ENCODE peak calls at places on chromosome 15, in nine cellular contexts. W is fibroblast of lung, L is GM12864, M is A549, X is mesothelial cell of epicardium, B is endothelial cell, N is cardiac muscle cell, S is uterus, C is GM06990. D is an unnamed sample.

GRCh38 chr15:92500023-92500630 is 106.4 kb downstream of the ST8SIA2 start:
- DNase-seq in N (no peak), M (no peak), L (no peak), S (no peak), B (no peak), C (no peak), X (no peak), W (no peak), D (no peak)

GRCh38 chr15:42137461-42138261 is 18.8 kb downstream of the PLA2G4F start:
- DNase-seq in N (peak), L (no peak), X (no peak), B (peak), W (peak), S (no peak), C (no peak), M (peak), D (no peak)

GRCh38 chr15:92903956-92904831 is 4.1 kb downstream of the CHD2 start:
- DNase-seq in M (peak), N (peak), C (peak), B (peak), X (peak), L (peak), S (peak), W (peak), D (peak)

GRCh38 chr15:62869116-62869515 is 173.4 kb upstream of the TPM1 start:
- DNase-seq in N (no peak), B (no peak), L (no peak), S (no peak), X (no peak), C (no peak), M (no peak), W (no peak), D (no peak)

GRCh38 chr15:101407966-101408775 is 81.3 kb downstream of the PCSK6 start:
- DNase-seq in L (no peak), X (peak), C (no peak), B (no peak), M (no peak), W (no peak), N (no peak), S (no peak), D (no peak)

GRCh38 chr15:95174281-95174680 is 942.9 kb downstream of the MCTP2 start:
- DNase-seq in W (peak), M (no peak), L (no peak), B (no peak), N (no peak), C (no peak), S (peak), X (no peak), D (no peak)

GRCh38 chr15:59174161-59174845 is 32.3 kb upstream of the LDHAL6B start:
- DNase-seq in N (no peak), L (no peak), S (no peak), B (no peak), C (no peak), M (no peak), X (no peak), W (no peak), D (no peak)

GRCh38 chr15:64842099-64842940 is 605 bp downstream of the PLEKHO2 start:
- DNase-seq in N (peak), B (peak), W (no peak), X (no peak), C (no peak), L (no peak), S (no peak), M (peak), D (no peak)

GRCh38 chr15:50925281-50925680 is 16.8 kb downstream of the AP4E1 start:
- DNase-seq in N (no peak), L (no peak), B (no peak), X (no peak), W (no peak), M (no peak), C (no peak), S (no peak), D (no peak)

GRCh38 chr15:62957130-62957529 is 85.4 kb upstream of the TPM1 start:
- DNase-seq in N (no peak), W (no peak), B (no peak), S (no peak), M (no peak), L (no peak), X (no peak), C (no peak), D (no peak)

GRCh38 chr15:73691398-73691797 is 7.2 kb downstream of the CD276 start:
- DNase-seq in L (no peak), S (no peak), C (no peak), W (peak), B (no peak), X (no peak), M (no peak), N (peak), D (no peak)
- TF ChIP-seq CTCF in L (no peak), S (no peak), C (no peak), W (peak), B (no peak), X (no peak), M (no peak), N (peak), D (no peak)

DNA sequence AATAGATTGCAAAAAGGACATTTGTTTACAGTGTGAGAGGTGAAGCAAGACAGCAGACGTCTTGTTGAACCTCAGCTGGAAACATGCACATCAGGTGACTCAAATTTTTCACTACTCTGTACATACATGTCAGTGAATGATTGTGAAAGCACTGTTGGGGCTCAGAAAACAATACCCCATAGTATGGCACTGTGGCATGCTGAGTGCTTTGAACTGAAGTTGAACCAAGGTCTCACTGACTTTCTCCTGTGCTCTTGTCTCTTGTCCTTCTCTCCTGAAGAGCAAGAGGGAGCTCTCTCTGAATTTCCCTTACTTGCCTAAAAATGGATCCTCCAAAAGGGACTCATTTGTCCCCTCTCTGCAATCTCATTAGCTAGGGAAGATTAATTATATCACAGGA is 24.5 kb upstream of the NEDD4 start:
- DNase-seq in B (no peak), C (no peak), L (no peak), X (no peak), M (no peak), W (peak), S (no peak), N (no peak), D (no peak)
- TF ChIP-seq CTCF in B (no peak), C (no peak), L (no peak), X (no peak), M (peak), W (peak), S (no peak), N (peak), D (peak)

DNA sequence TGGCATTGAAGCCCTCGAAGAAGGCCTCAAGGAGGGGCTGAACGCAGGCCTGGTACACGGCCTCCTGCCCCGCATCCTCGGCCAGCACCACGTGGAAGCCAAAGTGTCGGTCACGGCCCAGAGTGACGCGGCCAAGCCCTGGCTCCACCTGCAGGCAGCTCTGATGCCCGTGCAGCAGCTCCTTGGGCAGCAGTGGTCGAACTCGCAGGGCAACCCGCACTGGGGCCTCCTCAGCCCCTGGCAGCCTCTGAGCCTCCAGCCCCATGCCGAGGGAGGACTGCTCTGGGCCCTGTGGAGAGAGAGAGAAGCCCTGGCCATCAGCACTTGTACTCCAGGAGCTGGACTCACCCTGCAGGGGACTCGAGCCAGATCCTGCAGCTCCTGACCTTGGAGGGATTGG is 2.6 kb downstream of the KIF7 start:
- DNase-seq in S (no peak), C (no peak), W (no peak), B (no peak), L (no peak), N (no peak), M (no peak), X (no peak), D (no peak)
- TF ChIP-seq CTCF in S (no peak), C (no peak), W (no peak), B (no peak), L (no peak), N (no peak), M (no peak), X (no peak), D (no peak)

DNA sequence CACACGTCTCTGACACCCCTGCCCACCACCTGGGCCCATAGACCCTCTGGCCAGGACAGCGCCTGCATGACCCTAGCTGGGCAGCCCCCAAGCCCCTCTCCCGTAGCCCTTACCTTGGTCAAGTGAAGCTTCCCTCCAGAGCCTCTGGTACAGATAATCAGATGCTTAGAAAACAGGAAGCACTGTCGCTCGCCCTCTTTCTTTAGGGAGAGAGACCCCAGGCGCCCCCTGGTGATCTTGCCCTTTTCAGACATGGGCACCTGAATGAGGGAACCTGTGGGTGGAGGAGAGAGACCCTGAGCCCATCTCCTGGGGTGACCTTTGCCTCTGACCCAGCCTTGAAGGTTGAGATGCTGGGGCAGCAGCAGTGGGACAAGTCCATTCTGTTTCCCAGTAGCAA is 65.4 kb downstream of the RASGRF1 start:
- DNase-seq in X (no peak), M (no peak), N (peak), B (peak), C (no peak), S (no peak), L (no peak), W (no peak), D (no peak)
- TF ChIP-seq CTCF in X (no peak), M (no peak), N (peak), B (no peak), C (peak), S (no peak), L (peak), W (no peak), D (no peak)

DNA sequence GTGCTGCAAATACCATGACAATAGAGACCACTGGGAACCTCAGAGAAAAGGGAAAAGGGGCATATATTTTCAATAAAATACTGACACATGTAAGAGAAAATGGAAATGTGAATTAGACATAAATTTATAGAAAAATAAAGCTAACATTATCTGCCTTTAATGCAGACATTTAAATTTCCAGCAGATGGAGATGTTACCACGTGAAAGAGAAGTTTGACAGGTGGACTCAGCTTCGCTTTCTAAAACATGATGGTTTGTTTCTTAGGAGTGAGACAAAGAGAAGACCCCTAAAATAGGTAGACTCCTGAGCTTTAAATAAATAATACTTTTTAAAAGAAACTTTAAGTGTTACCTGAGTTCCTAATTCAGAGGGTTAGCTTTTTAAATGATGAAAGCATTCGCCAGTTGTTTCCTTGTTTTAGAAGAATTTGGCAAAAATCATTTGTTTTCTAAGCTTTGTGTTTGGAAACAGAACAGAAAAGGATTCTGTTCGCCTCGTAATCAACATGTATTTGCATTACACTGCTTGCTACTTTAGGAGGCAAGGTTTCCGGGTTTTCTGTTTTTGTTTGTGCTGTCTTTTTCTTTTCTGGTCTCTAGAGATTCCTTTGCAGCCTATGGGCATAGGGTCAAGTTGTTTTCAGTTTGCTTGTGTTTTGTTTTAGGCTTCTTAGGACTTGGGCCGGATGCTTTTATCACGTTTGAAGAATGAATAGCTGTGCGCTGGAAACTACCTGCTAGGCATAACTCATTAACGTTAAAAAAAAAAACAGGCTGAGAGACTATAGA is 271.4 kb downstream of the THSD4 start:
- DNase-seq in S (no peak), C (no peak), X (no peak), L (no peak), W (peak), N (peak), M (peak), B (peak), D (no peak)
- TF ChIP-seq CTCF in S (peak), C (peak), X (peak), L (no peak), W (peak), N (peak), M (peak), B (peak), D (peak)

GRCh38 chr15:78933187-78934062 is 11.4 kb downstream of the CTSH start:
- DNase-seq in N (no peak), C (no peak), X (no peak), M (no peak), B (no peak), L (no peak), W (no peak), S (no peak), D (no peak)
- TF ChIP-seq CTCF in N (no peak), C (no peak), X (no peak), M (no peak), B (no peak), L (no peak), W (peak), S (no peak), D (no peak)

DNA sequence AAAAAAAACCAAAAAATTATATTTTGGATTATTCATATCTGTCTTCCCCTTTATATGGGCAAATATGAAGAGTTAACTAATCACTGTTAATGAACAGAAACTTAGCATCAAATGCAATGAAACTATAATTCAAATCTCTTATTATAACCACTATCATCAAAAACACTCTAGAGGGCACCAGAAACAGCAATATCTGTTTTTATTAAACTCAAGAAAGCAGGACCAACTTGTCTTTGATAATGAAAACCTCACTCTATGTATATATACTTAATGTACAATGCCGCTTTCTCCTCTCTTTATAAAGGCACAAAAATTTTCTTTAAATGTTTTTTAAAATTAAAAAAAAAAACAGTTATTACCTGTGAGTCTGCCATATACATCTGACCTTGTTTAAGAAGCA is 92.7 kb downstream of the UACA start:
- DNase-seq in N (no peak), M (no peak), X (no peak), B (no peak), W (peak), C (no peak), L (no peak), S (no peak), D (no peak)
- TF ChIP-seq CTCF in N (peak), M (peak), X (no peak), B (no peak), W (peak), C (no peak), L (no peak), S (no peak), D (peak)

DNA sequence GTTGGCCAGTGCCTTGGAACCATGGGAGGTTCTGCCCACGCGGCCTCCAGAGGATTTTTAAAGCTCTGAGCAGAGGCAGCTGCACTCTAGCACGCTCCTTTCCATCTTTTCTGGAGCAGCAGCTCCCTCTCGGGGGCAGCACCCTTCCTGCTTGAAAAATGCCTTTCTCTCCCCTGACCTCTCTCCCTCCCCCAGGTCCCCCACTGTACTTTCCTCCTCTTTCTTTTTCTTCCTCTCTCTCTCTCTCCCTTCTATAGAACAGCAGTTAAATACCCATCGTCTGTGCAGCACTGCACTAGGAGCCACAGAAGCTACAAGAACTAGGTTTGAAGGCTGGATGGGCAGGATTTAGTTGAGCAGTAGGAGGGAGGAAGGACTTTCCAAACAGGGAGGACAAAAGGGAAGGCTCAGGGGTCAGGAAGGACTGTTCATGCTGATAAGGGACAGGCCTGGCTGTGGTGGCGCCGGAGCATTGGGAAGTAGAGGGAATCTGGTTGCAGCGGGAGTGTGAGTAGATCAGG is 4.4 kb downstream of the ALPK3 start:
- DNase-seq in W (no peak), S (peak), M (no peak), L (no peak), B (peak), C (no peak), N (no peak), X (no peak), D (no peak)
- TF ChIP-seq CTCF in W (no peak), S (peak), M (no peak), L (peak), B (no peak), C (peak), N (peak), X (no peak), D (no peak)

GRCh38 chr15:78950906-78951840 is 6.3 kb upstream of the CTSH start:
- DNase-seq in B (no peak), S (no peak), X (no peak), N (no peak), L (no peak), W (peak), C (no peak), M (peak), D (peak)
- TF ChIP-seq CTCF in B (no peak), S (peak), X (peak), N (peak), L (no peak), W (peak), C (no peak), M (no peak), D (no peak)

GRCh38 chr15:69035918-69036258 is 21.4 kb downstream of the NOX5 start:
- DNase-seq in S (no peak), M (no peak), B (no peak), C (no peak), L (no peak), X (no peak), W (no peak), N (no peak), D (no peak)

GRCh38 chr15:69037482-69037881 is 23.0 kb downstream of the NOX5 start:
- DNase-seq in W (no peak), X (no peak), B (no peak), M (no peak), L (no peak), N (no peak), C (no peak), S (no peak), D (no peak)

GRCh38 chr15:69034352-69034751 is 19.9 kb downstream of the NOX5 start:
- DNase-seq in L (no peak), W (peak), S (no peak), X (no peak), N (no peak), M (no peak), B (no peak), C (no peak), D (peak)

GRCh38 chr15:69036856-69037255 is 22.4 kb downstream of the NOX5 start:
- DNase-seq in L (no peak), N (no peak), M (no peak), S (no peak), B (no peak), X (no peak), C (no peak), W (no peak), D (no peak)

DNA sequence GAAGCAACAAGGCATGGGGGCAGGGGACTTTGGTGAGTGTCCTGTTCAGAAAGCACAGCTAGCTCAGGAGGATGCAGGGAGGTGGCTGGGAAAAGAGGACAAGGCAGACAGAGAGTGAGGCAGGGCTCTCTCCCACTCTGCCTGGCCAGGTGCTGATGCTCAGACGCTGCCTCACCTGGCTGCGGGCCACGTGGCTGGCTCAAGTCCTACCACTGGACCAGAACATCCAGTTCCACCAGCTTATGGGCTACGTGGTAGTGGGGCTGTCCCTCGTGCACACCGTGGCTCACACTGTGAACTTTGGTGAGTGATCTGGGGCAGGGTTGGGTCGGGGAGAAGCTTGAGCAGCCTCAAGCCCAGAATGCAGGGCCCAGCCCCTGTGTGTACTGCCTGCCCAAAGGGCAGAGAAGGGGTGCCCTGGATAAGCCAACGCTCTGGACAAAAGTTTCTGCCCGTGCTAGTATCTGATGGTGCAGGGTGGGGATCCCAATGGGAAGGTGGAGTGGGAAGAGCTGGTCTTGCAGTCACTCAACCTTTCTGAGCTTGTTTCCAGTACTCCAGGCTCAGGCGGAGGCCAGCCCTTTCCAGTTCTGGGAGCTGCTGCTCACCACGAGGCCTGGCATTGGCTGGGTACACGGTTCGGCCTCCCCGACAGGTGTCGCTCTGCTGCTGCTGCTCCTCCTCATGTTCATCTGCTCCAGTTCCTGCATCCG is 20.9 kb downstream of the NOX5 start:
- DNase-seq in B (peak), X (no peak), W (no peak), L (no peak), S (no peak), M (peak), C (no peak), N (peak), D (no peak)
- TF ChIP-seq CTCF in B (no peak), X (no peak), W (peak), L (peak), S (no peak), M (peak), C (peak), N (peak), D (peak)

D was measured in Panc1.